ENCODE peak calls at places on chromosomes 3 and 15, in four cellular contexts. Z is kidney, A is heart left ventricle, J is fibroblast of pulmonary artery. D is an unnamed sample.

GRCh38 chr3:12670789-12671450 is 7.0 kb upstream of the RAF1 start:
- DNase-seq in Z (peak), A (peak), J (no peak), D (no peak)

GRCh38 chr15:89187911-89188514 is 33.4 kb downstream of the RLBP1 start:
- DNase-seq in Z (no peak), A (no peak), J (no peak), D (peak)

GRCh38 chr3:71168961-71169411 is 414.5 kb downstream of the FOXP1 start:
- DNase-seq in Z (no peak), A (no peak), J (no peak), D (no peak)

GRCh38 chr15:40279437-40280141 is 3.3 kb downstream of the ANKRD63 start:
- DNase-seq in Z (no peak), A (peak), J (peak), D (peak)

GRCh38 chr15:45276851-45277250 is 24.8 kb downstream of the SLC28A2 start:
- DNase-seq in Z (no peak), A (no peak), J (peak), D (no peak)

GRCh38 chr3:28328188-28329151 is 20.1 kb upstream of the ZCWPW2 start:
- DNase-seq in Z (no peak), A (no peak), J (peak), D (no peak)

GRCh38 chr15:73927003-73927475 is 777 bp downstream of the LOXL1 start:
- DNase-seq in Z (peak), A (peak), J (no peak), D (peak)

GRCh38 chr3:56693750-56694149 is 10.7 kb upstream of the TASOR start:
- DNase-seq in Z (no peak), A (no peak), J (peak), D (no peak)

GRCh38 chr3:99776516-99777209 is 41.0 kb upstream of the CMSS1 start:
- DNase-seq in Z (no peak), A (no peak), J (peak), D (no peak)

GRCh38 chr3:157239082-157239704 is 79.2 kb upstream of the CCNL1 start:
- DNase-seq in Z (no peak), A (peak), J (peak), D (peak)

GRCh38 chr15:78831229-78832207 is 20.3 kb upstream of the ADAMTS7 start:
- DNase-seq in Z (peak), A (no peak), J (no peak), D (no peak)

GRCh38 chr3:12541625-12542024 is 3.7 kb downstream of the MKRN2OS start:
- DNase-seq in Z (no peak), A (no peak), J (peak), D (no peak)

GRCh38 chr3:52323526-52324295 is 7.6 kb downstream of the DNAH1 start:
- DNase-seq in Z (peak), A (peak), J (no peak), D (no peak)

DNA sequence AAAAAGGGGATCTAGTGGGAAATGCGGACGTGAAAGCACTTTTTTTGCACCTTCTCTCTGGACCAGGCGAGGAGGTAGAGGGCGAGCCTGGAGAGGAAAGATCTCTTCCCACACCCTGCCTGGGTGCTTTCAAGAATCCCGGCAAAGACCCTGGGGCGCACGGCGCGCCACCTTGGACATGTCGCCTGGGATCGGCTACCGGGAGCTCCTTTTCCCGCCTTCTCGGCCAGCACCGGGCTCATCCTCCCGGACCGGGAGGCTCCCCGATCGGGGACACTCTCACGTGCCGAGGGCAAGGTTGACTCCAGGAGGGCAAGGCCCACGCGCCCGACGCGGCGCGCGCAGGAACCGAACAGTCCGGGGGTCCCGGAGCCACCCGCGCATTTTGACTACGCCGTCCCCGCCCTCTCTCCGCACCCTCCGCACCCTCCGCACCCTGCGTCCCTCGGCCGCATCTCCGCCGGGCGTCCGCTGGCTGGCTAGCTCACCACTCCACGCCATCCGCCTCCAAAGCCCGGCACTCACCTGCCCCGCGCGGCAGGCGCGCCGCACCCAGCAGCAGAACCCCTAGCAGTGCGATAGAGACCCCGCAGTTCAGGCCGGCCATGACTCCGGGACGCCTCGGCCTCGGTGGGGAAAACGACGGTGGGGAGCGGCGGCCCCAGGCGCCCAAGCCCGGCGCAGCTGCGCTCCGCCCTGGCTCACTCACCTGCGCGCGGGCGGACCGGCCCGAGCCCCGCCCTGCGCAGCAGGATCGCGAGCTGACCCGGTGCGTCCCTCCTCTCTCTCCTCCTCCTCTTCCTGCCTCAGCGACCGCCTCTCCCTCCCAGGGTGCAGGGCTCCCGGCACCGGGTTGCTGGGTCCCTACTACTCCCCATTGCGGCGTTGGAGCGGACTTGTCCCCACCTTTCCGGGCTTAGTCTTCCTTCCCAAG is at the start of gene CDCP1:
- DNase-seq in Z (peak), A (no peak), J (no peak), D (peak)
- H3K4me3 ChIP-seq in Z (peak), A (peak), J (peak), D (peak)

GRCh38 chr3:14622368-14622767 is 29.2 kb upstream of the CCDC174 start:
- DNase-seq in Z (no peak), A (no peak), J (no peak), D (no peak)

GRCh38 chr3:14619605-14620004 is 32.0 kb upstream of the CCDC174 start:
- DNase-seq in Z (no peak), A (no peak), J (no peak), D (no peak)

GRCh38 chr3:14617508-14618023 is 34.0 kb upstream of the CCDC174 start:
- DNase-seq in Z (no peak), A (no peak), J (no peak), D (no peak)

GRCh38 chr3:14621093-14621492 is 30.5 kb upstream of the CCDC174 start:
- DNase-seq in Z (no peak), A (no peak), J (no peak), D (no peak)

GRCh38 chr3:14620512-14620911 is 31.1 kb upstream of the CCDC174 start:
- DNase-seq in Z (no peak), A (no peak), J (no peak), D (no peak)
- H3K4me3 ChIP-seq in Z (no peak), A (no peak), J (no peak), D (no peak)

DNA sequence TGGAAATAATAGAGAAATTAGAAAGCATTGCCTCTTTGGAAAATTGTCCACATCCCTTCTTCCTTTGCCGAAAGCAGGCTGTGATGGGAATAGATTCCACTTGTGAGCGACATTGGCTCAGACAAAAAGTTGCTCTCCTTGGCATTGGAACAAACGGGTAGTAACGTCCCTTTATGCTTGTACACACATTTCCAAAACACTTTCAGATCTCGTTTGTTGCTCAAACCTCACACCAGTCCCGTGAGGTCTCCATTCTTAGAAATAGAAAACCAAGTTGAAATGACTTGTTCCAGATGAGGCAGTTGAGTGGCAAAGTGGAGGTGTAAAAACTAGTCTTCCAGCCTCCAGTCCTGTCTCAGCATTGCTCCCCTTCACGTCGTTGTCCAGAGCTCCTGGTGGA is 134.2 kb downstream of the LPP start:
- DNase-seq in Z (no peak), A (no peak), J (no peak), D (no peak)
- H3K4me3 ChIP-seq in Z (no peak), A (no peak), J (no peak), D (no peak)

GRCh38 chr3:147408180-147409105 is 722 bp upstream of the ZIC1 start:
- DNase-seq in Z (no peak), A (no peak), J (no peak), D (no peak)
- H3K4me3 ChIP-seq in Z (no peak), A (no peak), J (no peak), D (no peak)

GRCh38 chr3:31358473-31359075 is 174.2 kb upstream of the STT3B start:
- DNase-seq in Z (no peak), A (no peak), J (no peak), D (no peak)

GRCh38 chr3:31357451-31357850 is 175.3 kb upstream of the STT3B start:
- DNase-seq in Z (no peak), A (no peak), J (no peak), D (no peak)

GRCh38 chr3:31364711-31365110 is 168.0 kb upstream of the STT3B start:
- DNase-seq in Z (no peak), A (no peak), J (peak), D (no peak)

GRCh38 chr3:31364188-31364587 is 168.5 kb upstream of the STT3B start:
- DNase-seq in Z (no peak), A (no peak), J (no peak), D (no peak)

GRCh38 chr3:31361391-31362273 is 171.1 kb upstream of the STT3B start:
- DNase-seq in Z (no peak), A (no peak), J (peak), D (no peak)
- H3K4me3 ChIP-seq in Z (no peak), A (no peak), J (no peak), D (no peak)

GRCh38 chr3:112289011-112289410 is 5.0 kb downstream of the SLC9C1 start:
- DNase-seq in Z (no peak), A (no peak), J (no peak), D (no peak)
- H3K4me3 ChIP-seq in Z (no peak), A (no peak), J (no peak), D (no peak)

DNA sequence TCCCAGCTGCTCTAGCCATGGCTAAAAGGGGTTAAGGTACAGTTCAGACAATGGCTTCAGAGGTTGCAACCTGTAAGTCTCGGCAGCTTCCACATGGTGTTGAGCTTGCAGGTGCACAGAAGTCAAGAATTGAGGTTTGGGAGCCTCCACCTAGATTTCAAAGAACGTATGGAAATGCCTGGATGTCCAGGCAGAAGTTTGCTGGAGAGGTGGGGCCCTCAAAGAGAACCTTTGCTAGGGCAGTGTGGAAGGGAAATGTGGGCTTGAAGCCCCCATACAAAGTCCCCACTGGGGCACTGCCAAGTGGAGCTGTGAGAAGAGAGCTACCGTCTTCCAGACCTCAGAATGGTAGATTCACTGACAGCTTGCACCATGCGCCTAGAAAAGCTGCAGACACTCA is 73.7 kb downstream of the STT3B start:
- DNase-seq in Z (no peak), A (no peak), J (no peak), D (no peak)
- H3K4me3 ChIP-seq in Z (no peak), A (no peak), J (no peak), D (no peak)

GRCh38 chr3:66152336-66152735 is 68.5 kb upstream of the SLC25A26 start:
- DNase-seq in Z (no peak), A (no peak), J (no peak), D (no peak)

GRCh38 chr3:66153471-66153870 is 67.3 kb upstream of the SLC25A26 start:
- DNase-seq in Z (no peak), A (no peak), J (peak), D (no peak)

GRCh38 chr3:66158933-66159332 is 61.9 kb upstream of the SLC25A26 start:
- DNase-seq in Z (no peak), A (no peak), J (no peak), D (no peak)

GRCh38 chr3:66150977-66151376 is 69.8 kb upstream of the SLC25A26 start:
- DNase-seq in Z (no peak), A (no peak), J (no peak), D (no peak)

DNA sequence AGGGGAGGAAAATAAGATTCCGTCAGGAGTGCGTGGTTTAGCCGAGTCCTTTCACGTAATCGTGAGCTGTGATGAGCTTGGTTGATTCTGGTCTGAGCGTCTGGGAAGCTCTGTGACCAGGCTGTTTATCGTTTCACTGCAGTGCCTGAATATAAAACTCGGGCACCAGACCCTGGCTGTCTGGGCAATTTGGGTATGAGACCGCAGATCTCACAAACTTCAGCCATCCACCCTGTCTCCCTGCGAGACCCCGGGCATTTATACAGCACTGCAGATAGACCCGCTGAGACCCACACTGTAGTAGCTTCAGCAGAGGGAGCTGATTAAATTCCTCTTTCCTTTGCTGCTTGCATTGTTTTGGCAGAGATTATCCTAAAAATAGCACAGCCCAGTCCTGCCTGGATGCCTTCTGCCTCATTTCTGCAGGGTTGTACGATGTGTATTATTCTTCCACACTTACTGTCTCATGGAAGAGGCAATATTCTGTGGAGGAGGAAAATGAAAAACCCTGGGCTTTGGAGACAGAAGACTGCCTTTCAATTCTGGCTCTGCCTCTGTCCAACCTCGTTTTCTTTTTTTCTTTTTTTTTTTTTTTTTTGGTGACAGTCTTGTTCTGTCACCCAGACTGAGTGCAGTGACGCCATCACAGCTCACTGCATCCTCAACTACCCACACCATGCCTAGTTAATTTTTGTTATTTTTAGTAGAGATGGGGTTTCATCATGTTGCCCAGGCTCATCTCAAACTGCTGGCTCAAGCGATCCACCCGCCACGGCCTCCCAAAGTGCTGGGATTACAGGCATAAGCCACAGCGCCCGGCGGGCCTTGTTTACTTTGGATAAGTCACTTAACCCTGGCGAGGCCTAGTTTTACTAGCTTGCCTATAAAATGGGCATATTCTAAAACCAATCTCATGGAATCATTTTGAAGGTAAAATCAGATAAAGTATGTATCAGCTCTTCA is 66.6 kb upstream of the SLC25A26 start:
- DNase-seq in Z (no peak), A (no peak), J (peak), D (no peak)
- H3K4me3 ChIP-seq in Z (peak), A (peak), J (peak), D (peak)